ENCODE peak calls at places on chromosomes 7 and 10, in ten cellular contexts. R, Q, K, S, W, Y, V, G, J and L are unnamed samples.

GRCh38 chr7:113087278-113087998 is 811 bp upstream of the GPR85 start:
- DNase-seq in R (peak; percentile 94), Q (no peak), K (peak; percentile 10), S (peak; percentile 94), W (no peak), Y (no peak), V (no peak), G (no peak), J (no peak), L (peak; percentile 93)

GRCh38 chr7:98956937-98957336 is 78.6 kb downstream of the TRRAP start:
- DNase-seq in R (no peak), Q (no peak), K (no peak), S (no peak), W (no peak), Y (no peak), V (no peak), G (no peak), J (no peak), L (peak; percentile 83)

GRCh38 chr7:22331704-22332103 is 25.2 kb downstream of the RAPGEF5 start:
- DNase-seq in R (no peak), Q (no peak), K (no peak), S (no peak), W (no peak), Y (no peak), V (no peak), G (no peak), J (no peak), L (no peak)

GRCh38 chr10:117318909-117319308 is 56.3 kb downstream of the PDZD8 start:
- DNase-seq in R (peak; percentile 35), Q (no peak), K (no peak), S (no peak), W (no peak), Y (no peak), V (no peak), G (no peak), J (no peak), L (no peak)

GRCh38 chr7:129925416-129926002 is 27.3 kb downstream of the UBE2H start:
- DNase-seq in R (peak; percentile 62), Q (no peak), K (no peak), S (no peak), W (no peak), Y (no peak), V (no peak), G (no peak), J (no peak), L (peak; percentile 73)

GRCh38 chr10:18179901-18180300 is 39.7 kb downstream of the CACNB2 start:
- DNase-seq in R (peak; percentile 87), Q (no peak), K (no peak), S (no peak), W (no peak), Y (no peak), V (no peak), G (no peak), J (no peak), L (peak; percentile 60)

GRCh38 chr7:106896268-106896667 is 31.2 kb downstream of the PIK3CG start:
- DNase-seq in R (no peak), Q (no peak), K (no peak), S (no peak), W (no peak), Y (no peak), V (no peak), G (no peak), J (no peak), L (no peak)

GRCh38 chr7:158606671-158607424 is 19.2 kb upstream of the PTPRN2 start:
- DNase-seq in R (no peak), Q (no peak), K (no peak), S (no peak), W (no peak), Y (no peak), V (no peak), G (no peak), J (no peak), L (no peak)

GRCh38 chr7:42143605-42144252 is 93.3 kb downstream of the GLI3 start:
- DNase-seq in R (peak; percentile 38), Q (no peak), K (no peak), S (no peak), W (no peak), Y (no peak), V (no peak), G (no peak), J (no peak), L (peak; percentile 72)

GRCh38 chr7:5286933-5287332 is 4.2 kb downstream of the SLC29A4 start:
- DNase-seq in R (no peak), Q (no peak), K (no peak), S (no peak), W (no peak), Y (no peak), V (no peak), G (no peak), J (no peak), L (no peak)

GRCh38 chr7:5287802-5288201 is 5.1 kb downstream of the SLC29A4 start:
- DNase-seq in R (no peak), Q (no peak), K (no peak), S (no peak), W (no peak), Y (no peak), V (no peak), G (no peak), J (no peak), L (no peak)

GRCh38 chr7:5283421-5284303 is 919 bp downstream of the SLC29A4 start:
- DNase-seq in R (no peak), Q (no peak), K (peak; percentile 33), S (no peak), W (peak; percentile 57), Y (no peak), V (no peak), G (no peak), J (no peak), L (peak; percentile 51)

GRCh38 chr7:5282464-5283316 is at the start of gene SLC29A4:
- DNase-seq in R (no peak), Q (no peak), K (peak; percentile 48), S (peak; percentile 52), W (peak; percentile 52), Y (peak; percentile 67), V (no peak), G (no peak), J (peak; percentile 15), L (peak; percentile 54)

DNA sequence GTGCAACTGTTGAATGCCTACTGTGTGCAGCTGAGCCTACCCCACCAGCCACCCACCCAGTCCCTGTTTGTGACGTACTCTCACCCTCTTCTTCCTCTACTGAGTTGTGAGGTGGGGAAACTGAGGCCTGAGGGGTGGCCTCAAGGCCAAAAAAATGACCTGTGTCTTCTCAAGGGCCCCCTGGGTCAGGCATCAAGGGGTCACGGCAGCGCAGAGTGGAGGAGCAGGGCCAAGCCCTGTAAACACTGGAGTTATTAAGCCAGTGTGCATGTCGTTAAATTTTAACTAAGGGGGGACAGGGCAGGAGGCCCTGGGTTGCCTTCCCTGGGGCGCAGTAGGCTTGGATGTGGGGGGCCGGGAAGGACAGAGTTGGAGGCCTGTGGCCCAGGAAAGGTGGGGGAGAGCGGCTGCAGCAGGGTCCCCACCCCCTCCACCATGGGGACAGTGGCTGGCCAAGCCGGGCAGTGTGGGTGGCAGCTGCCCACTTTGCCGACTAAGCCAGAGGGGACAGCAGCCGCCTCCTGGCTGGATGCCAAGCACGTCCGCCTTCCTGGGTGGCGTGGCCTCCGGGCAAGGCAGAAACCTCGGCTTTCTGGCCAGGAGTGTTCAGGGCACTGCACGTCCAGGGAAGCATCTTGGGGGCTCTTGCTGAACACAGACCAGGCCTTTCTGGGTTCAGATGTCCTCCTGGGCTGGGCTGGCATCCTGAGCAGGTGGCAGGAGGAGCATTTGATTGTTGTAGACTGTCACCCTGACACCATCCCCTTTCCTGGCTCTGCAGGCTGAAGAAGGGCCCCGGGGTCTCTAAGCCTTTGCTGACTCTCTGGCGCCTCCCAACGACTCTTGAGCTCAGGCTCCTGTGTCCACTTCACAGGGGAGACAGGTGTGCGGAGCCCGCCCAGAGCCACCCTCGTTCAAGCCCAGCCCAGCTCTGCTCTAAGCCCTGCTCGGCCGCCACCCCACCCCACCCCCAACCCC is 1.9 kb downstream of the SLC29A4 start:
- DNase-seq in R (no peak), Q (no peak), K (peak; percentile 84), S (peak; percentile 77), W (no peak), Y (no peak), V (peak; percentile 18), G (no peak), J (peak; percentile 70), L (no peak)
- TF ChIP-seq CTCF in R (peak; percentile 24), Q (no peak), K (peak; percentile 60), S (peak; percentile 54), W (no peak), Y (no peak), V (no peak), G (no peak), J (peak; percentile 56), L (peak; percentile 3)

DNA sequence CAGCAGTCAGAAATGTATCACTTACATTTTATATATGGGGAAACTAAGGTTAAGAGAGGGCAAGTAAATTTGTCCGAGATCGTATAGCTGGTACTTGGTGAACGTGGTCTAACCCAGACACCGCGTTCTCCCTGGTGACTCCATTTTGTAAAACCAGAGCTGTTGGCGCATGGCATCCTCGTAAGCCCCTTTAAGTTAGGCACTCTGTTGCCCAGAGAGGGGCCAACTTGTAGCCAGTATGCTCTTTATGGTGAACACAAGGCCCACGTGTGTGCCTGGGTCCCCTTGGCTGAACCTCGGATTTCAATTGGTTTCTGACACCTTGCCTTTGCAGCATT is 39.7 kb upstream of the ZNF518A start:
- DNase-seq in R (no peak), Q (no peak), K (no peak), S (no peak), W (peak; percentile 30), Y (no peak), V (no peak), G (no peak), J (no peak), L (no peak)
- H3K4me3 ChIP-seq in R (peak overlapping the region; percentile 80), Q (peak overlapping the region; percentile 69), K (peak overlapping the region; percentile 77), S (peak overlapping the region; percentile 88), W (peak overlapping the region; percentile 70), Y (peak overlapping the region; percentile 75), V (peak overlapping the region; percentile 77), G (peak overlapping the region; percentile 87), J (peak overlapping the region; percentile 90), L (peak overlapping the region; percentile 94)

GRCh38 chr10:78171633-78172032 is 138.0 kb downstream of the RPS24 start:
- DNase-seq in R (no peak), Q (no peak), K (no peak), S (no peak), W (no peak), Y (no peak), V (no peak), G (no peak), J (no peak), L (no peak)
- TF ChIP-seq CTCF in R (no peak), Q (no peak), K (no peak), S (no peak), W (no peak), Y (no peak), V (no peak), G (no peak), J (no peak), L (no peak)

DNA sequence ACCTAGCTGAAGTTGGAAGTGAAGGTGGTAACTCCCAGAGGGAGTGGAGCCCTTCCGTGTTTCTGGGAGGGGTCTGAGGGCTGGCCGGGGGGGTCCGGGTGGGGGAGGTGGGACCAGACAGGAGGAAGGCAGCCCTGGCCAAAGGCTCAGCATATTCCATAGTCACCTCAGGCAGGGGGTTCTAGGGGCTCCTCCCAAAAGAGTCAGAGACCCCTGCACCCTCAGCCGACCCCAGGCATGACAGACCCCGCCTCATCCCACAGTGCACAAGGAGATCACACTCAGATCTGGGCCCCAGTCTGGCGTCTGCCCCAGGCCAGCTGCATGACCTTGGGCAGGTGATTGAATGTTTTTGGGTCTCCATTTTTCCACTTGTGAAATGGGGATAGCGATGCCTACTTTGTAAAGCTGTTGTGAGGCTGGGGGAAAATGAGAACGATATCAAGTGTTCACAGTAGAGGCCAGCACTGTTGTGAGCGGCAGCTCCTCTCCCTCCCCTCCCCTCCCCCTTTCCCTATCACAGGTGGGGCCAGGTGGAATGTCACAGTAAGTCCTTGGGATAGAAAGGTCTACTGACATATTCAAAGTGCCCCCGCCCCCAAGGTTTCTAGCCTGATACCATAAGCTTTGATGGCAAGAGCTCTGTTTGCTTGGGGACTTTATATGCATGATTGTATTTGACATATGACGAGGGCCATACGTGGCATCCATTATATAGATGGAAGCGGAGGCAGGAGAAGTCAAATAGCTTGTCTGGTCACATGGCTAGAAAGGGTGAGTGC is 33.3 kb downstream of the DNAJB12 start:
- DNase-seq in R (no peak), Q (no peak), K (no peak), S (no peak), W (peak; percentile 46), Y (no peak), V (no peak), G (no peak), J (no peak), L (no peak)
- H3K4me3 ChIP-seq in R (no peak overlapping the region), Q (no peak overlapping the region), K (peak overlapping the region; percentile 7), S (peak overlapping the region; percentile 12), W (no peak overlapping the region), Y (no peak overlapping the region), V (no peak overlapping the region), G (no peak overlapping the region), J (peak overlapping the region; percentile 72), L (no peak overlapping the region)